ENCODE peak calls at places on chromosomes 11 and 22, in ten cellular contexts. One of them, this sample, is unnamed.

GRCh38 chr22:46750861-46751260 is 11.6 kb upstream of the TBC1D22A start:
- DNase-seq in LNCaP clone FGC: no peak
- DNase-seq in heart left ventricle: peak
- DNase-seq in dorsolateral prefrontal cortex: no peak
- DNase-seq in hepatocyte: no peak
- DNase-seq in mammary epithelial cell: no peak
- DNase-seq in right lobe of liver: peak
- DNase-seq in GM12865: no peak
- DNase-seq in gastrocnemius medialis: no peak
- DNase-seq in ovary: no peak
- DNase-seq in this sample: no peak

GRCh38 chr22:17655289-17655688 is 16.7 kb downstream of the BCL2L13 start:
- DNase-seq in LNCaP clone FGC: no peak
- DNase-seq in heart left ventricle: no peak
- DNase-seq in dorsolateral prefrontal cortex: no peak
- DNase-seq in hepatocyte: no peak
- DNase-seq in mammary epithelial cell: no peak
- DNase-seq in right lobe of liver: peak
- DNase-seq in GM12865: no peak
- DNase-seq in gastrocnemius medialis: no peak
- DNase-seq in ovary: no peak
- DNase-seq in this sample: no peak

GRCh38 chr22:27642104-27642800 is 159.3 kb downstream of the MN1 start:
- DNase-seq in LNCaP clone FGC: no peak
- DNase-seq in heart left ventricle: no peak
- DNase-seq in dorsolateral prefrontal cortex: peak
- DNase-seq in hepatocyte: no peak
- DNase-seq in mammary epithelial cell: no peak
- DNase-seq in right lobe of liver: no peak
- DNase-seq in GM12865: no peak
- DNase-seq in gastrocnemius medialis: peak
- DNase-seq in ovary: no peak
- DNase-seq in this sample: no peak

GRCh38 chr11:128733440-128734115 is 39.7 kb downstream of the FLI1 start:
- DNase-seq in LNCaP clone FGC: no peak
- DNase-seq in heart left ventricle: no peak
- DNase-seq in dorsolateral prefrontal cortex: no peak
- DNase-seq in hepatocyte: no peak
- DNase-seq in mammary epithelial cell: no peak
- DNase-seq in right lobe of liver: no peak
- DNase-seq in GM12865: peak
- DNase-seq in gastrocnemius medialis: no peak
- DNase-seq in ovary: no peak
- DNase-seq in this sample: peak

GRCh38 chr22:24498826-24499225 is 3.7 kb downstream of the UPB1 start:
- DNase-seq in LNCaP clone FGC: no peak
- DNase-seq in heart left ventricle: no peak
- DNase-seq in dorsolateral prefrontal cortex: no peak
- DNase-seq in hepatocyte: no peak
- DNase-seq in mammary epithelial cell: no peak
- DNase-seq in right lobe of liver: no peak
- DNase-seq in GM12865: no peak
- DNase-seq in gastrocnemius medialis: no peak
- DNase-seq in ovary: no peak
- DNase-seq in this sample: no peak

GRCh38 chr11:73171762-73172161 is 29.6 kb upstream of the FCHSD2 start:
- DNase-seq in LNCaP clone FGC: no peak
- DNase-seq in heart left ventricle: no peak
- DNase-seq in dorsolateral prefrontal cortex: no peak
- DNase-seq in hepatocyte: no peak
- DNase-seq in mammary epithelial cell: no peak
- DNase-seq in right lobe of liver: no peak
- DNase-seq in GM12865: no peak
- DNase-seq in gastrocnemius medialis: no peak
- DNase-seq in ovary: no peak
- DNase-seq in this sample: peak

GRCh38 chr11:47177229-47177845 is 658 bp upstream of the ARFGAP2 start:
- DNase-seq in LNCaP clone FGC: peak
- DNase-seq in heart left ventricle: peak
- DNase-seq in dorsolateral prefrontal cortex: peak
- DNase-seq in hepatocyte: peak
- DNase-seq in mammary epithelial cell: peak
- DNase-seq in right lobe of liver: peak
- DNase-seq in GM12865: peak
- DNase-seq in gastrocnemius medialis: peak
- DNase-seq in ovary: peak
- DNase-seq in this sample: peak

GRCh38 chr11:71355266-71355665 is 92.9 kb downstream of the DHCR7 start:
- DNase-seq in LNCaP clone FGC: no peak
- DNase-seq in heart left ventricle: no peak
- DNase-seq in dorsolateral prefrontal cortex: no peak
- DNase-seq in hepatocyte: no peak
- DNase-seq in mammary epithelial cell: peak
- DNase-seq in right lobe of liver: no peak
- DNase-seq in GM12865: no peak
- DNase-seq in gastrocnemius medialis: no peak
- DNase-seq in ovary: no peak
- DNase-seq in this sample: peak

GRCh38 chr22:49774499-49775151 is 53.0 kb downstream of the BRD1 start:
- DNase-seq in LNCaP clone FGC: no peak
- DNase-seq in heart left ventricle: no peak
- DNase-seq in dorsolateral prefrontal cortex: no peak
- DNase-seq in hepatocyte: no peak
- DNase-seq in mammary epithelial cell: no peak
- DNase-seq in right lobe of liver: no peak
- DNase-seq in GM12865: no peak
- DNase-seq in gastrocnemius medialis: no peak
- DNase-seq in ovary: no peak
- DNase-seq in this sample: no peak

DNA sequence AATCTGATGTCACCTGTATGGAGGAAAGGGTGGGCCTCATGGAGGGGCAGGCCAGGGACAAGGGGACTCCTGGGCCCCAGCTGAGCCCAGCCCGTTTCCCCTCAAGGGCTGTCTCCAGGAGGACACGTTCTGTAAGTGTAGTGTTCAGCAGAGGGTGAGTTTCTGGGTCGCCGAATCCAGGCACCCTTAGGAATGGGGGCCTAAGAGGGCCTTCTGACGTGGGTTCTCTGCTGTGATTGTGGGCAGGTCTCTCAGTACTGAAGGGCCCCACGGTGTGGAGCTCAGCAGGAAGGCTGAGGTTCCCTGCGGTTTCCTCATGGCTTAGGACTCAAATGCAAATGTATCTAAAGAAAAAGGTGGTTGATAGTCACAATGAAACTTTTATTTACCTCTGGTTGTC is 6.5 kb downstream of the PTDSS2 start:
- DNase-seq in LNCaP clone FGC: no peak
- DNase-seq in heart left ventricle: no peak
- DNase-seq in dorsolateral prefrontal cortex: no peak
- DNase-seq in hepatocyte: no peak
- DNase-seq in mammary epithelial cell: no peak
- DNase-seq in right lobe of liver: no peak
- DNase-seq in GM12865: peak
- DNase-seq in gastrocnemius medialis: no peak
- DNase-seq in ovary: no peak
- DNase-seq in this sample: no peak
- H3K4me3 ChIP-seq in LNCaP clone FGC: no peak
- H3K4me3 ChIP-seq in heart left ventricle: no peak
- H3K4me3 ChIP-seq in dorsolateral prefrontal cortex: no peak
- H3K4me3 ChIP-seq in hepatocyte: no peak
- H3K4me3 ChIP-seq in mammary epithelial cell: no peak
- H3K4me3 ChIP-seq in right lobe of liver: no peak
- H3K4me3 ChIP-seq in GM12865: no peak
- H3K4me3 ChIP-seq in gastrocnemius medialis: no peak
- H3K4me3 ChIP-seq in ovary: no peak
- H3K4me3 ChIP-seq in this sample: no peak

GRCh38 chr11:16468735-16469446 is 112.5 kb upstream of the SOX6 start:
- DNase-seq in LNCaP clone FGC: no peak
- DNase-seq in heart left ventricle: no peak
- DNase-seq in dorsolateral prefrontal cortex: no peak
- DNase-seq in hepatocyte: no peak
- DNase-seq in mammary epithelial cell: no peak
- DNase-seq in right lobe of liver: no peak
- DNase-seq in GM12865: no peak
- DNase-seq in gastrocnemius medialis: no peak
- DNase-seq in ovary: no peak
- DNase-seq in this sample: peak

GRCh38 chr11:16469968-16470367 is 113.6 kb upstream of the SOX6 start:
- DNase-seq in LNCaP clone FGC: no peak
- DNase-seq in heart left ventricle: no peak
- DNase-seq in dorsolateral prefrontal cortex: no peak
- DNase-seq in hepatocyte: no peak
- DNase-seq in mammary epithelial cell: no peak
- DNase-seq in right lobe of liver: no peak
- DNase-seq in GM12865: no peak
- DNase-seq in gastrocnemius medialis: no peak
- DNase-seq in ovary: no peak
- DNase-seq in this sample: no peak

DNA sequence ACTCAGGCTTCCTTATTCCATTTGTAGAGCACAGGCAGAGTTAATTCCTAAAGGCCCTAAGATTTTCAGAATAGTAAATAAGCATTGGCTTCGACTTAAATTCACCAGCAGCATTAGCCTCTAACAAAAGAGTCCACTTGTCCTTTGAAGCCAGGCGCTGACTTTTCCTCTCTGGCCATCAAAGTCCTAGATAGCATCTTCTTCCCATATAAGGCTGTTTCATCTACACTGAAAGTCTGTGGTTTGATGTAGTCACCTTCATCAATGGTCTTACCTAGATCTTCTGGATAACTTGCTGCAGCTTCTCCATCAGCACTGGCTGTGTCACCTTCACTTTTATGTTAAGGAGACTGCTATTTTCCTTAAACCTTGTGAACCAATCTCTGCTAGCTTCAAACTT is 118.3 kb upstream of the SOX6 start:
- DNase-seq in LNCaP clone FGC: no peak
- DNase-seq in heart left ventricle: no peak
- DNase-seq in dorsolateral prefrontal cortex: no peak
- DNase-seq in hepatocyte: no peak
- DNase-seq in mammary epithelial cell: no peak
- DNase-seq in right lobe of liver: no peak
- DNase-seq in GM12865: no peak
- DNase-seq in gastrocnemius medialis: no peak
- DNase-seq in ovary: no peak
- DNase-seq in this sample: no peak
- TF ChIP-seq CTCF in LNCaP clone FGC: no peak
- TF ChIP-seq CTCF in heart left ventricle: no peak
- TF ChIP-seq CTCF in dorsolateral prefrontal cortex: no peak
- TF ChIP-seq CTCF in hepatocyte: no peak
- TF ChIP-seq CTCF in mammary epithelial cell: no peak
- TF ChIP-seq CTCF in right lobe of liver: no peak
- TF ChIP-seq CTCF in GM12865: no peak
- TF ChIP-seq CTCF in gastrocnemius medialis: no peak
- TF ChIP-seq CTCF in ovary: no peak
- TF ChIP-seq CTCF in this sample: no peak

GRCh38 chr11:120529214-120529613 is 17.7 kb downstream of the GRIK4 start:
- DNase-seq in LNCaP clone FGC: no peak
- DNase-seq in heart left ventricle: no peak
- DNase-seq in dorsolateral prefrontal cortex: no peak
- DNase-seq in hepatocyte: no peak
- DNase-seq in mammary epithelial cell: no peak
- DNase-seq in right lobe of liver: no peak
- DNase-seq in GM12865: no peak
- DNase-seq in gastrocnemius medialis: no peak
- DNase-seq in ovary: no peak
- DNase-seq in this sample: no peak

GRCh38 chr11:120536091-120536796 is 24.7 kb downstream of the GRIK4 start:
- DNase-seq in LNCaP clone FGC: no peak
- DNase-seq in heart left ventricle: no peak
- DNase-seq in dorsolateral prefrontal cortex: no peak
- DNase-seq in hepatocyte: no peak
- DNase-seq in mammary epithelial cell: no peak
- DNase-seq in right lobe of liver: no peak
- DNase-seq in GM12865: no peak
- DNase-seq in gastrocnemius medialis: no peak
- DNase-seq in ovary: no peak
- DNase-seq in this sample: no peak

GRCh38 chr11:120528749-120529148 is 17.2 kb downstream of the GRIK4 start:
- DNase-seq in LNCaP clone FGC: no peak
- DNase-seq in heart left ventricle: no peak
- DNase-seq in dorsolateral prefrontal cortex: no peak
- DNase-seq in hepatocyte: no peak
- DNase-seq in mammary epithelial cell: no peak
- DNase-seq in right lobe of liver: no peak
- DNase-seq in GM12865: no peak
- DNase-seq in gastrocnemius medialis: no peak
- DNase-seq in ovary: no peak
- DNase-seq in this sample: no peak

GRCh38 chr11:120532511-120533196 is 21.1 kb downstream of the GRIK4 start:
- DNase-seq in LNCaP clone FGC: no peak
- DNase-seq in heart left ventricle: no peak
- DNase-seq in dorsolateral prefrontal cortex: no peak
- DNase-seq in hepatocyte: no peak
- DNase-seq in mammary epithelial cell: no peak
- DNase-seq in right lobe of liver: no peak
- DNase-seq in GM12865: no peak
- DNase-seq in gastrocnemius medialis: no peak
- DNase-seq in ovary: peak
- DNase-seq in this sample: no peak

GRCh38 chr11:120532082-120532481 is 20.5 kb downstream of the GRIK4 start:
- DNase-seq in LNCaP clone FGC: no peak
- DNase-seq in heart left ventricle: no peak
- DNase-seq in dorsolateral prefrontal cortex: no peak
- DNase-seq in hepatocyte: no peak
- DNase-seq in mammary epithelial cell: no peak
- DNase-seq in right lobe of liver: no peak
- DNase-seq in GM12865: no peak
- DNase-seq in gastrocnemius medialis: no peak
- DNase-seq in ovary: no peak
- DNase-seq in this sample: no peak
- H3K4me3 ChIP-seq in LNCaP clone FGC: no peak
- H3K4me3 ChIP-seq in heart left ventricle: no peak
- H3K4me3 ChIP-seq in dorsolateral prefrontal cortex: no peak
- H3K4me3 ChIP-seq in hepatocyte: no peak
- H3K4me3 ChIP-seq in mammary epithelial cell: no peak
- H3K4me3 ChIP-seq in right lobe of liver: no peak
- H3K4me3 ChIP-seq in GM12865: no peak
- H3K4me3 ChIP-seq in gastrocnemius medialis: no peak
- H3K4me3 ChIP-seq in ovary: no peak
- H3K4me3 ChIP-seq in this sample: no peak

DNA sequence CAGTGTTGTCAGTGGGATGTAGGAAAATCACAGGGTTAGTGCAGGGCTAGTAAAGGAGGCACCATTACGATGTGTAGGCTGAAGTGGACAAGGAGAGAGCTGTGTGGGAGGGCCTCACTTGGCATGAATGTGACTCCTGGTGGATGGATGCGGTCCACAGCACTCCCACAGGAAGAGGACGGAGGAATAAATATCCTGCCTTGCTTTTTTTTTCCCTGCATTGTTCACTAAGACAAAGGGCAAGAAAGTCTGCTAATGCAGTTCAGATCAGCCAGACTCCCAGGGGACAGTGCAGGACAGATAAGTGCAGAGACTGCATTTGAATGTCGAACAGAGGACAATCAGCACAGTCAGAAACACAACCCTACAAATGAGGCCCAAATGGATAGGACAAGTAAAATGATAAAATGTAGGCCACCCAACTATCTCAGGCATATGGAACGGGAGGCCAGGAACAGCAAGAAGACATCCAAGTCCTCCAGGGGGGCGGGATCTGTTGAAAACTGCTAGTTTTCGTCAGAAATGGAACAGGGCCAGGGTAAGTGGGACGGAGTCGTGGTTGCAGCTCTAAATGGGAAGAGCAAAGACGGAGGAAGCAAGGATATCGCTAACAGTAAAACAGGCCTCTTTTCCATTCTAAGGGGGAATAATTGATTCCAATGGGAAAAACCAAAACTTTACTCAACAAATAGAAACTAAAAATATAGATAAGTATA is 25.2 kb upstream of the OR8B8 start:
- DNase-seq in LNCaP clone FGC: no peak
- DNase-seq in heart left ventricle: peak
- DNase-seq in dorsolateral prefrontal cortex: peak
- DNase-seq in hepatocyte: no peak
- DNase-seq in mammary epithelial cell: no peak
- DNase-seq in right lobe of liver: no peak
- DNase-seq in GM12865: no peak
- DNase-seq in gastrocnemius medialis: no peak
- DNase-seq in ovary: no peak
- DNase-seq in this sample: no peak
- TF ChIP-seq CTCF in LNCaP clone FGC: no peak
- TF ChIP-seq CTCF in heart left ventricle: no peak
- TF ChIP-seq CTCF in dorsolateral prefrontal cortex: no peak
- TF ChIP-seq CTCF in hepatocyte: no peak
- TF ChIP-seq CTCF in mammary epithelial cell: no peak
- TF ChIP-seq CTCF in right lobe of liver: no peak
- TF ChIP-seq CTCF in GM12865: no peak
- TF ChIP-seq CTCF in gastrocnemius medialis: no peak
- TF ChIP-seq CTCF in ovary: no peak
- TF ChIP-seq CTCF in this sample: no peak

This sample was measured in epithelial cell of esophagus.